ENCODE peak calls at places on chromosomes 7 and 10, in nine cellular contexts. X is nucleus accumbens; A is substantia nigra; L is NCI-H460; G is T-helper 9 cell; R is Daoy; W is aorta; U is psoas muscle; T is stimulated activated CD4-positive, alpha-beta T cell treated with anti-CD3 and anti-CD28 coated beads, TNF-alpha, amount 100 ng/mL, for 1 hour. K is an unnamed sample.
A peak's percentile ranks its signal among the peaks of the same experiment; 100 is the strongest.

GRCh38 chr7:91503934-91504575 is 239.8 kb downstream of the FZD1 start:
- DNase-seq in L (no peak), G (no peak), X (no peak), R (no peak), W (no peak), A (no peak), U (no peak), T (no peak), K (no peak)

GRCh38 chr10:101467286-101467770 is 113.4 kb downstream of the BTRC start:
- DNase-seq in G (no peak), U (no peak), W (no peak), X (no peak), L (peak; percentile 70), R (peak; percentile 53), T (peak; percentile 1), A (no peak), K (peak; percentile 49)

GRCh38 chr10:35887686-35888085 is 245.6 kb upstream of the FZD8 start:
- DNase-seq in U (no peak), X (no peak), T (no peak), L (no peak), W (no peak), G (no peak), R (no peak), A (no peak), K (no peak)

GRCh38 chr10:70222340-70222794 is 10.9 kb downstream of the PPA1 start:
- DNase-seq in R (peak; percentile 21), U (no peak), W (no peak), A (no peak), L (no peak), T (no peak), G (no peak), X (no peak), K (no peak)

GRCh38 chr10:22230331-22230833 is 12.6 kb upstream of the EBLN1 start:
- DNase-seq in A (peak; percentile 2), W (no peak), R (peak; percentile 56), T (no peak), L (peak; percentile 24), X (no peak), U (no peak), G (no peak), K (no peak)

GRCh38 chr10:96509017-96509641 is 4.6 kb downstream of the TLL2 start:
- DNase-seq in X (no peak), T (no peak), U (no peak), A (no peak), W (no peak), L (no peak), G (no peak), R (peak; percentile 80), K (peak; percentile 98)

GRCh38 chr7:1858435-1859265 is 188.6 kb downstream of the ELFN1 start:
- DNase-seq in G (no peak), R (no peak), U (peak; percentile 39), W (peak; percentile 51), A (no peak), X (no peak), T (no peak), L (no peak), K (no peak)

GRCh38 chr7:117090820-117091219 is 137.5 kb downstream of the ST7 start:
- DNase-seq in X (no peak), U (no peak), G (no peak), A (no peak), W (no peak), R (no peak), T (no peak), L (no peak), K (no peak)

GRCh38 chr10:91380873-91381561 is 29.1 kb upstream of the HECTD2 start:
- DNase-seq in T (no peak), X (no peak), A (no peak), L (no peak), G (no peak), U (no peak), R (peak; percentile 19), W (no peak), K (no peak)

GRCh38 chr7:27600247-27600646 is 62.4 kb downstream of the HIBADH start:
- DNase-seq in X (no peak), W (no peak), A (no peak), T (no peak), R (no peak), U (no peak), G (no peak), L (no peak), K (no peak)

GRCh38 chr7:108335264-108335918 is 120.8 kb downstream of the NRCAM start:
- DNase-seq in U (no peak), G (no peak), W (no peak), R (peak; percentile 26), T (no peak), L (no peak), X (no peak), A (no peak), K (no peak)

GRCh38 chr10:5534051-5534821 is 9.5 kb downstream of the CALML3 start:
- DNase-seq in G (no peak), L (no peak), U (peak; percentile 47), T (no peak), A (no peak), X (no peak), W (peak; percentile 79), R (no peak), K (no peak)

GRCh38 chr7:130254555-130254954 is 12.1 kb upstream of the CPA2 start:
- DNase-seq in L (no peak), R (no peak), G (no peak), A (no peak), T (no peak), X (no peak), U (no peak), W (no peak), K (no peak)

GRCh38 chr7:99752354-99752753 is 17.4 kb upstream of the CYP3A7 start:
- DNase-seq in T (no peak), R (peak; percentile 11), U (peak; percentile 52), W (no peak), L (no peak), X (no peak), G (no peak), A (no peak), K (no peak)

GRCh38 chr7:116434820-116435341 is 64.7 kb upstream of the CAV2 start:
- DNase-seq in U (no peak), G (no peak), R (peak; percentile 56), X (no peak), A (no peak), L (no peak), T (no peak), W (no peak), K (peak; percentile 78)

GRCh38 chr10:70998086-70998485 is 109.7 kb upstream of the PCBD1 start:
- DNase-seq in W (peak; percentile 58), X (no peak), R (no peak), G (no peak), U (no peak), L (no peak), T (no peak), A (no peak), K (no peak)

GRCh38 chr10:102066421-102067068 is 1.4 kb downstream of the HPS6 start:
- DNase-seq in G (no peak), U (no peak), W (peak; percentile 48), L (no peak), T (no peak), X (no peak), A (no peak), R (no peak), K (no peak)